ENCODE peak calls at places on chromosomes 12 and 14, in four cellular contexts. C is NCI-H446, O is A549, K is left colon. U is an unnamed sample.

GRCh38 chr14:51999084-51999483 is 9.7 kb downstream of the RTRAF start:
- DNase-seq in C (no peak), O (no peak), K (no peak), U (peak; percentile 52)

GRCh38 chr12:28489256-28489655 is 299.0 kb downstream of the CCDC91 start:
- DNase-seq in C (no peak), O (no peak), K (no peak), U (peak; percentile 28)

GRCh38 chr14:52078093-52078492 is 9.2 kb upstream of the NID2 start:
- DNase-seq in C (no peak), O (no peak), K (no peak), U (peak; percentile 73)

GRCh38 chr14:59707778-59708635 is 131.4 kb upstream of the CCDC175 start:
- DNase-seq in C (no peak), O (no peak), K (no peak), U (peak; percentile 19)

GRCh38 chr12:126663304-126664094 is 1598.3 kb downstream of the AACS start:
- DNase-seq in C (no peak), O (peak; percentile 61), K (no peak), U (peak; percentile 25)

GRCh38 chr14:60274448-60274847 is 25.4 kb downstream of the PPM1A start:
- DNase-seq in C (no peak), O (no peak), K (no peak), U (no peak)

GRCh38 chr12:125089083-125089482 is 23.8 kb downstream of the AACS start:
- DNase-seq in C (no peak), O (no peak), K (no peak), U (no peak)

GRCh38 chr12:75834591-75834990 is 197.0 kb downstream of the PHLDA1 start:
- DNase-seq in C (peak; percentile 64), O (no peak), K (no peak), U (peak; percentile 46)

GRCh38 chr12:103986823-103987222 is 21.2 kb downstream of the TDG start:
- DNase-seq in C (no peak), O (no peak), K (no peak), U (peak; percentile 30)

GRCh38 chr14:56390859-56391258 is 188.7 kb upstream of the TMEM260 start:
- DNase-seq in C (no peak), O (peak; percentile 13), K (no peak), U (no peak)

GRCh38 chr12:67270622-67271021 is 1.5 kb downstream of the CAND1 start:
- DNase-seq in C (no peak), O (no peak), K (no peak), U (no peak)

GRCh38 chr12:58186914-58187313 is 245.5 kb downstream of the ATP23 start:
- DNase-seq in C (no peak), O (no peak), K (no peak), U (no peak)

GRCh38 chr14:55832122-55832911 is 252.3 kb downstream of the KTN1 start:
- DNase-seq in C (no peak), O (peak; percentile 89), K (no peak), U (peak; percentile 23)

GRCh38 chr14:31070431-31070830 is 44.3 kb upstream of the STRN3 start:
- DNase-seq in C (no peak), O (no peak), K (no peak), U (peak; percentile 86)

GRCh38 chr12:115351513-115352077 is 667.6 kb upstream of the TBX3 start:
- DNase-seq in C (no peak), O (no peak), K (no peak), U (no peak)

GRCh38 chr14:59455411-59455810 is 9.8 kb downstream of the GPR135 start:
- DNase-seq in C (no peak), O (no peak), K (no peak), U (no peak)

GRCh38 chr14:58639842-58640484 is 2.2 kb downstream of the DACT1 start:
- DNase-seq in C (peak; percentile 70), O (peak; percentile 65), K (no peak), U (peak; percentile 74)

GRCh38 chr12:119006749-119007148 is 25.4 kb downstream of the SRRM4 start:
- DNase-seq in C (peak; percentile 79), O (no peak), K (no peak), U (no peak)

GRCh38 chr14:73269729-73270651 is 32.7 kb downstream of the PAPLN start:
- DNase-seq in C (no peak), O (no peak), K (no peak), U (peak; percentile 56)

GRCh38 chr14:103434868-103435442 is 49.7 kb downstream of the MARK3 start:
- DNase-seq in C (no peak), O (no peak), K (no peak), U (no peak)

GRCh38 chr12:59185291-59185690 is 265.0 kb upstream of the LRIG3 start:
- DNase-seq in C (no peak), O (no peak), K (no peak), U (no peak)

GRCh38 chr14:81625343-81625742 is 91.7 kb upstream of the SEL1L start:
- DNase-seq in C (peak; percentile 5), O (peak; percentile 29), K (no peak), U (peak; percentile 27)

GRCh38 chr14:104195854-104196253 is 57.5 kb downstream of the KIF26A start:
- DNase-seq in C (peak; percentile 51), O (no peak), K (no peak), U (no peak)

GRCh38 chr12:93322784-93323183 is 54.9 kb upstream of the NUDT4 start:
- DNase-seq in C (no peak), O (peak; percentile 12), K (peak; percentile 58), U (peak; percentile 82)

GRCh38 chr14:91032250-91032649 is 28.2 kb downstream of the RPS6KA5 start:
- DNase-seq in C (no peak), O (no peak), K (no peak), U (no peak)

GRCh38 chr14:90522585-90523191 is 125.9 kb downstream of the CALM1 start:
- DNase-seq in C (peak; percentile 57), O (no peak), K (peak; percentile 77), U (no peak)

GRCh38 chr14:39368261-39368959 is 63.8 kb downstream of the FBXO33 start:
- DNase-seq in C (peak; percentile 11), O (peak; percentile 77), K (peak; percentile 32), U (peak; percentile 80)

GRCh38 chr14:91237219-91237618 is 7.3 kb downstream of the GPR68 start:
- DNase-seq in C (no peak), O (no peak), K (no peak), U (peak; percentile 91)

GRCh38 chr12:112826011-112826410 is 34.5 kb downstream of the RPH3A start:
- DNase-seq in C (no peak), O (no peak), K (no peak), U (no peak)

GRCh38 chr12:34526946-34527345 is 504.6 kb downstream of the ALG10 start:
- DNase-seq in C (no peak), O (no peak), K (no peak), U (no peak)